ENCODE peak calls at places on chromosomes 13 and 19, in six cellular contexts. J is suprapubic skin, C is heart left ventricle, U is prostate gland, M is IMR-90, I is H1. F is an unnamed sample.

GRCh38 chr19:55820037-55820436 is 11.8 kb downstream of the NLRP11 start:
- DNase-seq in J (no peak), C (no peak), U (no peak), M (no peak), I (no peak), F (no peak)

GRCh38 chr19:8482696-8483095 is 19.7 kb downstream of the PRAM1 start:
- DNase-seq in J (peak), C (no peak), U (no peak), M (no peak), I (no peak), F (no peak)

GRCh38 chr13:79246575-79246949 is 159.5 kb downstream of the RBM26 start:
- DNase-seq in J (no peak), C (no peak), U (no peak), M (no peak), I (no peak), F (no peak)

GRCh38 chr13:59342396-59342795 is 821.3 kb downstream of the DIAPH3 start:
- DNase-seq in J (no peak), C (no peak), U (no peak), M (no peak), I (no peak), F (no peak)

GRCh38 chr13:77310579-77311279 is 16.2 kb downstream of the MYCBP2 start:
- DNase-seq in J (no peak), C (no peak), U (no peak), M (no peak), I (no peak), F (no peak)

GRCh38 chr19:11136400-11137101 is 19.0 kb downstream of the SPC24 start:
- DNase-seq in J (no peak), C (no peak), U (no peak), M (no peak), I (no peak), F (no peak)

GRCh38 chr19:53091855-53092254 is 11.4 kb downstream of the ZNF160 start:
- DNase-seq in J (no peak), C (no peak), U (no peak), M (no peak), I (no peak), F (no peak)

GRCh38 chr19:55042688-55043087 is 4.6 kb upstream of the GP6 start:
- DNase-seq in J (no peak), C (no peak), U (no peak), M (no peak), I (no peak), F (no peak)

GRCh38 chr13:102487330-102487729 is 85.5 kb upstream of the FGF14 start:
- DNase-seq in J (no peak), C (no peak), U (no peak), M (no peak), I (no peak), F (no peak)

GRCh38 chr19:3058821-3059314 is 3.4 kb downstream of the TLE5 start:
- DNase-seq in J (no peak), C (no peak), U (no peak), M (no peak), I (no peak), F (no peak)

GRCh38 chr19:5683177-5683886 is 2.5 kb downstream of the HSD11B1L start:
- DNase-seq in J (no peak), C (no peak), U (no peak), M (no peak), I (no peak), F (no peak)

GRCh38 chr19:5594521-5594950 is 26.8 kb upstream of the TINCR start:
- DNase-seq in J (no peak), C (no peak), U (no peak), M (no peak), I (no peak), F (no peak)

GRCh38 chr19:45913874-45914830 is at the start of gene NANOS2:
- DNase-seq in J (no peak), C (no peak), U (no peak), M (no peak), I (peak), F (no peak)

GRCh38 chr13:76048675-76049396 is 412.7 kb downstream of the LMO7 start:
- DNase-seq in J (no peak), C (no peak), U (no peak), M (no peak), I (no peak), F (no peak)

GRCh38 chr13:39815345-39816111 is 160.1 kb downstream of the COG6 start:
- DNase-seq in J (no peak), C (no peak), U (no peak), M (no peak), I (no peak), F (no peak)

GRCh38 chr13:93249259-93249917 is 22.8 kb downstream of the GPC6 start:
- DNase-seq in J (no peak), C (no peak), U (no peak), M (peak), I (no peak), F (no peak)

GRCh38 chr19:3576696-3577443 is 4.1 kb downstream of the HMG20B start:
- DNase-seq in J (peak), C (peak), U (peak), M (peak), I (peak), F (no peak)

GRCh38 chr19:3116621-3117020 is 19.2 kb upstream of the GNA15 start:
- DNase-seq in J (no peak), C (no peak), U (no peak), M (no peak), I (no peak), F (no peak)

GRCh38 chr13:78137404-78138142 is 218.9 kb upstream of the EDNRB start:
- DNase-seq in J (no peak), C (no peak), U (peak), M (peak), I (peak), F (no peak)

GRCh38 chr13:96898212-96898611 is 96.1 kb downstream of the OXGR1 start:
- DNase-seq in J (no peak), C (no peak), U (no peak), M (no peak), I (no peak), F (no peak)

GRCh38 chr13:106104281-106104901 is 431.1 kb downstream of the EFNB2 start:
- DNase-seq in J (no peak), C (no peak), U (no peak), M (peak), I (no peak), F (no peak)

GRCh38 chr13:78606471-78607408 is 3.4 kb upstream of the POU4F1 start:
- DNase-seq in J (no peak), C (no peak), U (no peak), M (no peak), I (peak), F (no peak)

GRCh38 chr13:27186295-27186694 is 14.7 kb upstream of the USP12 start:
- DNase-seq in J (no peak), C (no peak), U (no peak), M (no peak), I (no peak), F (no peak)

GRCh38 chr19:55245236-55245904 is 13.4 kb downstream of the PPP6R1 start:
- DNase-seq in J (no peak), C (no peak), U (no peak), M (no peak), I (no peak), F (no peak)

GRCh38 chr13:82976499-82976898 is 905.8 kb downstream of the SLITRK1 start:
- DNase-seq in J (no peak), C (no peak), U (no peak), M (peak), I (no peak), F (no peak)

GRCh38 chr19:34525001-34525400 is 43.4 kb downstream of the WTIP start:
- DNase-seq in J (no peak), C (no peak), U (no peak), M (no peak), I (no peak), F (no peak)

GRCh38 chr13:43196750-43197149 is 173.4 kb downstream of the DNAJC15 start:
- DNase-seq in J (no peak), C (no peak), U (no peak), M (no peak), I (no peak), F (no peak)

GRCh38 chr19:45668342-45668871 is 386 bp downstream of the GIPR start:
- DNase-seq in J (no peak), C (no peak), U (no peak), M (no peak), I (no peak), F (no peak)

GRCh38 chr19:45149129-45149528 is 11.7 kb downstream of the NKPD1 start:
- DNase-seq in J (no peak), C (no peak), U (no peak), M (no peak), I (no peak), F (no peak)

GRCh38 chr19:48169585-48169973 is 565 bp downstream of the LIG1 start:
- DNase-seq in J (peak), C (peak), U (peak), M (peak), I (peak), F (peak)

GRCh38 chr13:46010148-46010547 is 42.4 kb downstream of the ZC3H13 start:
- DNase-seq in J (no peak), C (no peak), U (no peak), M (no peak), I (no peak), F (no peak)

GRCh38 chr13:24107955-24108614 is 52.4 kb upstream of the SPATA13 start:
- DNase-seq in J (no peak), C (no peak), U (no peak), M (peak), I (no peak), F (no peak)

GRCh38 chr13:77036294-77036693 is 9.3 kb upstream of the FBXL3 start:
- DNase-seq in J (no peak), C (no peak), U (no peak), M (no peak), I (no peak), F (no peak)

GRCh38 chr13:114011226-114011625 is 37.4 kb upstream of the C13orf46 start:
- DNase-seq in J (peak), C (no peak), U (no peak), M (no peak), I (no peak), F (no peak)

GRCh38 chr13:44918323-44919102 is 70.8 kb downstream of the NUFIP1 start:
- DNase-seq in J (peak), C (peak), U (peak), M (peak), I (peak), F (peak)
- TF ChIP-seq POLR2A in J (no peak), C (peak), U (no peak), M (peak), I (no peak), F (no peak)

GRCh38 chr19:887072-887471 is 5.9 kb downstream of the MED16 start:
- DNase-seq in J (no peak), C (no peak), U (no peak), M (peak), I (no peak), F (no peak)
- TF ChIP-seq CTCF in J (no peak), C (no peak), U (no peak), M (no peak), I (no peak), F (no peak)

GRCh38 chr19:50475736-50476223 is 527 bp upstream of the EMC10 start:
- DNase-seq in J (no peak), C (no peak), U (no peak), M (no peak), I (no peak), F (no peak)

GRCh38 chr19:50475101-50475568 is 1.2 kb upstream of the EMC10 start:
- DNase-seq in J (no peak), C (no peak), U (no peak), M (no peak), I (no peak), F (no peak)

GRCh38 chr19:50476943-50477264 is 256 bp upstream of the GARIN5A start:
- DNase-seq in J (no peak), C (no peak), U (no peak), M (no peak), I (no peak), F (no peak)

GRCh38 chr19:50477751-50478515 is 1.3 kb upstream of the GARIN5A start:
- DNase-seq in J (no peak), C (no peak), U (no peak), M (no peak), I (no peak), F (no peak)

GRCh38 chr19:50476224-50476942 is at the start of the genes EMC10 and GARIN5A:
- DNase-seq in J (peak), C (peak), U (peak), M (peak), I (peak), F (peak)
- TF ChIP-seq POLR2A in J (peak), C (peak), U (peak), M (peak), I (no peak), F (no peak)

GRCh38 chr19:51904331-51905165 is at the start of gene ZNF649:
- DNase-seq in J (peak), C (peak), U (peak), M (peak), I (peak), F (peak)
- TF ChIP-seq CTCF in J (no peak), C (no peak), U (no peak), M (no peak), I (no peak), F (no peak)

GRCh38 chr13:33612641-33613638 is 205.0 kb upstream of the RFC3 start:
- DNase-seq in J (no peak), C (no peak), U (no peak), M (no peak), I (no peak), F (no peak)

GRCh38 chr13:33606692-33607091 is 211.3 kb upstream of the RFC3 start:
- DNase-seq in J (no peak), C (no peak), U (no peak), M (no peak), I (no peak), F (no peak)

GRCh38 chr13:33615436-33615835 is 202.5 kb upstream of the RFC3 start:
- DNase-seq in J (no peak), C (no peak), U (no peak), M (no peak), I (no peak), F (no peak)

GRCh38 chr13:33611016-33611805 is 206.7 kb upstream of the RFC3 start:
- DNase-seq in J (no peak), C (peak), U (peak), M (peak), I (no peak), F (no peak)

GRCh38 chr13:33610471-33611015 is 207.4 kb upstream of the RFC3 start:
- DNase-seq in J (no peak), C (peak), U (peak), M (no peak), I (peak), F (no peak)
- TF ChIP-seq POLR2A in J (no peak), C (no peak), U (no peak), M (no peak), I (no peak), F (peak)

GRCh38 chr13:20711301-20712044 is 8.0 kb downstream of the IL17D start:
- DNase-seq in J (no peak), C (no peak), U (no peak), M (no peak), I (peak), F (no peak)
- TF ChIP-seq CTCF in J (no peak), C (no peak), U (no peak), M (no peak), I (no peak), F (no peak)

GRCh38 chr19:41427647-41428480 is 690 bp upstream of the B3GNT8 start:
- DNase-seq in J (peak), C (peak), U (peak), M (no peak), I (peak), F (no peak)

GRCh38 chr19:41428481-41428859 is 1.3 kb upstream of the B3GNT8 start:
- DNase-seq in J (no peak), C (no peak), U (no peak), M (no peak), I (no peak), F (no peak)

GRCh38 chr19:41426116-41426841 is 895 bp downstream of the B3GNT8 start:
- DNase-seq in J (peak), C (peak), U (no peak), M (no peak), I (no peak), F (no peak)

GRCh38 chr19:41425174-41426115 is 1.7 kb downstream of the B3GNT8 start:
- DNase-seq in J (peak), C (no peak), U (no peak), M (no peak), I (no peak), F (no peak)

GRCh38 chr19:41426952-41427646 is at the start of gene B3GNT8:
- DNase-seq in J (peak), C (peak), U (peak), M (peak), I (peak), F (peak)
- TF ChIP-seq POLR2A in J (no peak), C (peak), U (peak), M (no peak), I (no peak), F (peak)

F was measured in esophagus squamous epithelium.